ENCODE peak calls at places on chromosomes 3 and 15, in five cellular contexts. A, R, F, I and Z are unnamed samples.

GRCh38 chr3:185423178-185423577 is 60.2 kb downstream of the MAP3K13 start:
- DNase-seq in A (peak; percentile 5), I (no peak), F (no peak), R (peak; percentile 24), Z (no peak)

GRCh38 chr15:90184786-90185704 is 16.1 kb upstream of the SEMA4B start:
- DNase-seq in A (peak; percentile 38), R (peak; percentile 65), I (peak; percentile 84), F (no peak), Z (peak; percentile 53)

GRCh38 chr3:194773666-194774455 is 88.2 kb downstream of the FAM43A start:
- DNase-seq in F (no peak), R (no peak), A (peak; percentile 40), I (no peak), Z (no peak)

GRCh38 chr3:31733234-31733667 is 200.5 kb downstream of the STT3B start:
- DNase-seq in R (peak; percentile 58), F (no peak), A (no peak), I (no peak), Z (no peak)

GRCh38 chr15:48945386-48945785 is 18.3 kb downstream of the SHC4 start:
- DNase-seq in A (no peak), I (no peak), F (no peak), R (no peak), Z (no peak)

GRCh38 chr3:161854232-161854771 is 357.7 kb downstream of the OTOL1 start:
- DNase-seq in A (peak; percentile 57), R (peak; percentile 99), F (peak; percentile 29), I (peak; percentile 33), Z (peak; percentile 35)

GRCh38 chr3:154718716-154719115 is 288.7 kb upstream of the GPR149 start:
- DNase-seq in A (no peak), R (no peak), F (no peak), I (no peak), Z (no peak)

GRCh38 chr3:129065727-129066087 is 5.1 kb downstream of the GP9 start:
- DNase-seq in R (no peak), A (no peak), I (no peak), F (no peak), Z (no peak)

GRCh38 chr15:66153549-66154415 is 99.8 kb downstream of the MEGF11 start:
- DNase-seq in R (no peak), F (no peak), A (no peak), I (no peak), Z (no peak)

GRCh38 chr3:31014317-31015040 is 120.0 kb upstream of the GADL1 start:
- DNase-seq in A (no peak), I (no peak), R (peak; percentile 92), F (no peak), Z (no peak)

GRCh38 chr3:105997800-105998526 is 129.2 kb upstream of the CBLB start:
- DNase-seq in I (no peak), F (peak; percentile 19), R (peak; percentile 95), A (peak; percentile 95), Z (no peak)

GRCh38 chr3:105999856-106000255 is 131.0 kb upstream of the CBLB start:
- DNase-seq in A (no peak), R (no peak), F (no peak), I (no peak), Z (no peak)

GRCh38 chr3:105996781-105997180 is 128.0 kb upstream of the CBLB start:
- DNase-seq in A (no peak), R (no peak), F (no peak), I (no peak), Z (no peak)

GRCh38 chr3:106001923-106002322 is 133.1 kb upstream of the CBLB start:
- DNase-seq in R (no peak), A (no peak), F (no peak), I (no peak), Z (no peak)

DNA sequence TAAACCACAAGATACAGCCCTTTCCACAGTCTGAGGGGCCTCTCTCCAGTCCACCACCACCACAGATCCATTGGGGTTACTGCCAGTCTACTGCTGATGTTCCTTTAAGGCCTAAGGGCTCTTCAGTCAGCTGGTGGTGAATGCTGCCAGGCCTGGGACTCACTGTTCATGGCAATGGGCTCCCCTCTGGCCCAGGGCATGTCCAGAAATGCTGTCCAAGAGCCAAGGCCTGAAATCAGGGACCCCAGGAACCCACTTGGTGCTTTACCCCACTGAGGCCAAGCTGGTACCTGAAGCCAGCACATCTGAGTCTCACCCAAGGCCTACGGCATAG is 128.6 kb upstream of the CBLB start:
- DNase-seq in F (no peak), I (no peak), R (no peak), A (no peak), Z (no peak)
- H2AFZ ChIP-seq in F (no peak overlapping the region), I (no peak overlapping the region), R (no peak overlapping the region), A (no peak overlapping the region), Z (no peak overlapping the region)

GRCh38 chr15:41778503-41778902 is 4.2 kb downstream of the MAPKBP1 start:
- DNase-seq in R (no peak), A (no peak), I (no peak), F (no peak), Z (no peak)
- H3K4me2 ChIP-seq in R (peak overlapping the region; percentile 92), A (no peak overlapping the region), I (peak overlapping the region; percentile 15), F (no peak overlapping the region), Z (no peak overlapping the region)

GRCh38 chr3:27723803-27724458 is 1.8 kb upstream of the EOMES start:
- DNase-seq in A (no peak), F (no peak), R (no peak), I (peak; percentile 39), Z (no peak)
- H3K27me3 ChIP-seq in A (peaks cover 77% of the 10 kb centered on the region), F (no peaks in the 10 kb centered on the region), R (peaks cover 33% of the 10 kb centered on the region), I (peaks cover 100% of the 10 kb centered on the region), Z (no peaks in the 10 kb centered on the region)

GRCh38 chr15:51982013-51982769 is 10.6 kb upstream of the LEO1 start:
- DNase-seq in I (no peak), R (peak; percentile 76), A (peak; percentile 88), F (peak; percentile 50), Z (peak; percentile 86)

DNA sequence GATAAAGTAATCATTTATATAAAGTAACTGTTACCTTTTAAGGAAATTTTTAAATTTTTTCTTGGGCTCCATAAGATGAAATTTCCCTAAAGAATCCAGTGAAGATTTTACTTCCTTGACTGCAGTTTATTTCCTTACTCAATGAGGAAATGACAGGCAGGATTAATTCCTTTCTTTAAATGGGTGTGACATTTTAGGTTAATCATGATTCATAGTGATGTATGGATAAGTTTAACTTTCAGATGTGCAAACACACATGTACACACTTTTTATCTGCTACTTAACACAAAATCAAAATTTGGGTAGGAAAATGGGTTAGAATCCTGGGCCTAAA is 11.2 kb upstream of the LEO1 start:
- DNase-seq in A (no peak), I (no peak), F (no peak), R (peak; percentile 32), Z (no peak)
- H2AFZ ChIP-seq in A (no peak overlapping the region), I (no peak overlapping the region), F (peak overlapping the region; percentile 81), R (no peak overlapping the region), Z (peak overlapping the region; percentile 53)

GRCh38 chr3:4532535-4533112 is 39.5 kb downstream of the ITPR1 start:
- DNase-seq in F (no peak), A (peak; percentile 33), R (no peak), I (peak; percentile 11), Z (no peak)
- H3K4me2 ChIP-seq in F (no peak overlapping the region), A (no peak overlapping the region), R (no peak overlapping the region), I (no peak overlapping the region), Z (no peak overlapping the region)

GRCh38 chr15:45117327-45118130 is 3.4 kb downstream of the DUOXA2 start:
- DNase-seq in R (no peak), A (no peak), I (no peak), F (no peak), Z (no peak)

GRCh38 chr15:45120081-45120972 is 6.2 kb downstream of the DUOXA2 start:
- DNase-seq in F (no peak), A (no peak), I (no peak), R (no peak), Z (no peak)

GRCh38 chr15:45118131-45118588 is 4.0 kb downstream of the DUOXA2 start:
- DNase-seq in A (peak; percentile 89), R (peak; percentile 93), F (peak; percentile 75), I (peak; percentile 95), Z (peak; percentile 83)

GRCh38 chr15:45121020-45121419 is 6.9 kb downstream of the DUOXA2 start:
- DNase-seq in I (no peak), R (no peak), A (no peak), F (no peak), Z (no peak)

DNA sequence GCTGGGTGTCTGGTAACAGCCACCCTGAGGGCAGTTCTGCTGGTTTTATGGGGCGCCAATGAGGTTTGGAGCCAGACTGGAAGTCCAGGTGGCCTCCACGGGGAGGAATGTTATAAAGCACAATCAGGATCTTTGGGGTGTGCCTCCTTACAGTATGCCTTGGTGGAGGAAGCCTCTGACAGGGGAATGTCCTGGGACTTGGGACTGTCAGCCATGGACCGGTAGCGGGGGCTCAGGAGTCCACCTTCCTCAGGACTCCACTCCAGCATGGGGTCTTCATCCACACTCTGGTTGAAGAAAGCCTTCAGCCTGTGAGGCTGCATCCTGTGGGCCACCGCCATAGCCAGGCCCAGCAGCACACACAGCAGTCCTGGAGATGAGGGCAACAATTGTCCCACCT is 4.9 kb downstream of the DUOXA2 start:
- DNase-seq in R (no peak), F (no peak), A (no peak), I (no peak), Z (no peak)
- H3K27me3 ChIP-seq in R (peaks cover 2% of the 10 kb centered on the region), F (no peaks in the 10 kb centered on the region), A (peaks cover 42% of the 10 kb centered on the region), I (peaks cover 97% of the 10 kb centered on the region), Z (peaks cover 2% of the 10 kb centered on the region)

DNA sequence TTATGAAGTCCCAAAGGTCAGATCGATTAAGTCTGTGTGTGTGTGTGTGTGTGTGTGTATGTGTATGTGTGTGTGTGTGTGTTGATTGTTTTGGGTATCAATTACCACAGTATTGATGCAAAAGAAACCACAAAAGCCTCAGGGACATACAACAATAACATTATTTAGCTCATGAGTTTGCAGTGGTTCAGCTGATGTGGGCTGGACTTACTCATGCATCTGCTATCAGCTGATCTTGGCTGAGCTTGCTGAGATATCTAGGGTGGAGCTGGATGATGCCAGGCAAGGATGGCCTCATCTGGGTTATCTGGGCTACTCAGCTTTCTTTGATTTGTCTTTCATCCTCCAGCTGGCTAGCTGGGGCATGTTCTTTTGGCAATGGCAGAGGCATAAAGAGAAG is 82.4 kb upstream of the PRR23C start:
- DNase-seq in F (no peak), R (no peak), A (peak; percentile 77), I (no peak), Z (no peak)
- H2AFZ ChIP-seq in F (no peak overlapping the region), R (no peak overlapping the region), A (no peak overlapping the region), I (no peak overlapping the region), Z (no peak overlapping the region)

GRCh38 chr15:56814429-56814828 is 81.1 kb upstream of the ZNF280D start:
- DNase-seq in R (no peak), F (no peak), I (no peak), A (no peak), Z (no peak)
- H3K4me2 ChIP-seq in R (no peak overlapping the region), F (peak overlapping the region; percentile 58), I (no peak overlapping the region), A (no peak overlapping the region), Z (no peak overlapping the region)